ENCODE peak calls at places on chromosomes 4 and X, in five cellular contexts. D is Calu3, G is NT2/D1, S is HFFc6, U is omental fat pad. E is an unnamed sample.

GRCh38 chr4:153543351-153543750 is 77.2 kb downstream of the TMEM131L start:
- DNase-seq in S (no peak), U (no peak), D (no peak), G (no peak), E (no peak)

GRCh38 chrX:49133759-49134158 is 10.2 kb upstream of the GPKOW start:
- DNase-seq in D (no peak), G (no peak), U (no peak), S (no peak), E (no peak)

GRCh38 chr4:156321203-156321602 is 367.5 kb upstream of the CTSO start:
- DNase-seq in D (peak), U (no peak), S (peak), G (no peak), E (no peak)

GRCh38 chr4:7299051-7299907 is 106.9 kb downstream of the SORCS2 start:
- DNase-seq in U (no peak), G (no peak), D (no peak), S (no peak), E (peak)

GRCh38 chrX:110992611-110993010 is 103.4 kb upstream of the PAK3 start:
- DNase-seq in S (no peak), G (peak), D (peak), U (no peak), E (no peak)

GRCh38 chr4:13103382-13104015 is 380.6 kb downstream of the RAB28 start:
- DNase-seq in G (no peak), S (no peak), D (no peak), U (no peak), E (no peak)

GRCh38 chr4:185099940-185100339 is 43.1 kb upstream of the SLC25A4 start:
- DNase-seq in S (no peak), D (no peak), U (no peak), G (no peak), E (no peak)

GRCh38 chr4:106365613-106366012 is 3.0 kb downstream of the GIMD1 start:
- DNase-seq in G (no peak), S (peak), U (no peak), D (no peak), E (no peak)

GRCh38 chr4:6437682-6438264 is 34.6 kb downstream of the PPP2R2C start:
- DNase-seq in S (no peak), U (no peak), G (no peak), D (no peak), E (no peak)

GRCh38 chrX:115561605-115562491 is 874 bp downstream of the PLS3 start:
- DNase-seq in S (no peak), G (no peak), D (peak), U (no peak), E (peak)

E was measured in left lung.